ENCODE peak calls at places on chromosomes 7 and 10, in five cellular contexts. X is CD8-positive, alpha-beta memory T cell; C is endothelial cell of umbilical vein; J is tibial nerve; T is heart left ventricle. U is an unnamed sample. For H3K4me1, the result is how much of the 10 kb centered on the place peaks cover.

GRCh38 chr10:77586719-77587423 is 50.7 kb downstream of the KCNMA1 start:
- DNase-seq in X (no peak), C (no peak), J (no peak), T (no peak), U (no peak)

GRCh38 chr10:89837173-89838001 is 136.0 kb downstream of the KIF20B start:
- DNase-seq in X (no peak), C (peak), J (peak), T (peak), U (no peak)

GRCh38 chr7:129163875-129164544 is 19.5 kb downstream of the TSPAN33 start:
- DNase-seq in X (no peak), C (peak), J (no peak), T (no peak), U (no peak)

GRCh38 chr7:3067193-3067592 is 23.5 kb upstream of the CARD11 start:
- DNase-seq in X (no peak), C (no peak), J (no peak), T (no peak), U (no peak)

GRCh38 chr7:158350166-158350900 is 237.3 kb downstream of the PTPRN2 start:
- DNase-seq in X (no peak), C (no peak), J (no peak), T (no peak), U (no peak)

GRCh38 chr10:43230909-43231522 is 35.8 kb downstream of the RASGEF1A start:
- DNase-seq in X (no peak), C (no peak), J (no peak), T (no peak), U (no peak)

GRCh38 chr7:45567713-45568112 is 6.5 kb upstream of the ADCY1 start:
- DNase-seq in X (no peak), C (no peak), J (no peak), T (no peak), U (no peak)

GRCh38 chr7:106071356-106071998 is 40.6 kb downstream of the SYPL1 start:
- DNase-seq in X (no peak), C (peak), J (no peak), T (no peak), U (no peak)

GRCh38 chr7:98365863-98366561 is 34.9 kb downstream of the BAIAP2L1 start:
- DNase-seq in X (no peak), C (peak), J (no peak), T (peak), U (no peak)

GRCh38 chr7:148687555-148687954 is 11.1 kb upstream of the CUL1 start:
- DNase-seq in X (no peak), C (no peak), J (no peak), T (no peak), U (no peak)

GRCh38 chr10:110744767-110745166 is 100.6 kb downstream of the RBM20 start:
- DNase-seq in X (no peak), C (no peak), J (no peak), T (no peak), U (no peak)

GRCh38 chr7:520503-521161 is 986 bp upstream of the PDGFA start:
- DNase-seq in X (no peak), C (no peak), J (no peak), T (no peak), U (no peak)

GRCh38 chr10:119832956-119833355 is 39.7 kb downstream of the MCMBP start:
- DNase-seq in X (no peak), C (no peak), J (no peak), T (no peak), U (no peak)

GRCh38 chr10:84537447-84537931 is 209.1 kb downstream of the CCSER2 start:
- DNase-seq in X (no peak), C (peak), J (no peak), T (peak), U (no peak)

GRCh38 chr10:84540022-84540616 is 211.7 kb downstream of the CCSER2 start:
- DNase-seq in X (no peak), C (no peak), J (no peak), T (no peak), U (no peak)

GRCh38 chr10:84538036-84538435 is 209.6 kb downstream of the CCSER2 start:
- DNase-seq in X (no peak), C (no peak), J (no peak), T (no peak), U (no peak)

GRCh38 chr10:84540617-84541288 is 212.4 kb downstream of the CCSER2 start:
- DNase-seq in X (peak), C (peak), J (peak), T (peak), U (peak)

GRCh38 chr10:84539244-84539643 is 210.9 kb downstream of the CCSER2 start:
- DNase-seq in X (no peak), C (no peak), J (no peak), T (no peak), U (no peak)
- H3K27ac ChIP-seq in X (no peak), C (no peak), J (no peak), T (no peak), U (no peak)

GRCh38 chr7:7554021-7554432 is 12.7 kb upstream of the MIOS start:
- DNase-seq in X (no peak), C (no peak), J (no peak), T (no peak), U (no peak)
- H3K4me1 ChIP-seq in X (under half), C (under half), J (under half), T (under half), U (under half)

DNA sequence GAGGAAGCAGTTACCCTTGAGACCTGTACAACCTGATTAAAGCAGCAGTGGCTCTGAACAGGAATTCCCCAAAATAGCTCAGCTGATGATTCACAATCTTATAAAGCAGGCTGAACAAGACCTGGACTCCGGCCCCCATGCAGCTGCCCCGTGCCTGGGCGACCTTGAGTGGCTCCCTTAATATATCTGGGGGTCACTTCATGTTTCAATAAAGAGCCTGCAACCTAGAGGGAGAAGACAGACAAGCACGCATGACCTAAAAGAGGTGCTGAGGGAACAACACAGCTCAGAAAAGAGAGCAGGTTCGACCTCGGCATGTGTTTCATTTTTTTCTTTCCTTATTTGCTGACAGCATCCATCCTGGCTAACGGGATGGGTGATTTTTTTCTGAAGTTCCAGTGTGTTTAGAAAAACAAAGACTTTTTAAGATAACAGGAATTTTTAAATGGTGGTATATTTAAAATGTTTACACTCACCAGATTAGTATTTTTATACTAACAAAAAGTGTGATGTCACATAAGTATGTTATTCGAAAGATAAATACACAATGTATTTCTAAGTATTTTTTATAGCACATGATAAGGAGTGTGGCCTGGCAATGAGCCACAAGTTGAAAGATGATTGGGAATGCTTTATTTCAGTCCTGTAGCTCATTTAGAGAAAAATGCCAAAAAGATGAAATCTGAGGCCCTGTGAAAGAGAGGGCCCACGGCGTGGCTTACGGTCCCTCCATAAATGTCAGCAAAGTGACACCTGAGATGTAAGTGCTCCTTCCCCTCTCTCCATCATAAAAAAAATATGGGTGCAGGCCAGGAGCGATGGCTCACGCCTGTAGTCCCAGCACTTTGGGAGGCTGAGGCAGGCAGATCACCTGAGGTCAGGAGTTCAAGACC is 161.3 kb downstream of the SLIT1 start:
- DNase-seq in X (no peak), C (peak), J (no peak), T (no peak), U (no peak)
- H3K27ac ChIP-seq in X (no peak), C (peak), J (no peak), T (no peak), U (no peak)

GRCh38 chr10:70500339-70500738 is 21.8 kb downstream of the PALD1 start:
- DNase-seq in X (no peak), C (no peak), J (no peak), T (no peak), U (no peak)
- H3K4me1 ChIP-seq in X (under half), C (under half), J (under half), T (under half), U (under half)

U was measured in iPS DF 6.9.